ENCODE peak calls at places on chromosomes 6 and 20, in nine cellular contexts. X, M, G, A, J, E, T, V and I are unnamed samples.

GRCh38 chr6:139533573-139534471 is 159.4 kb upstream of the CITED2 start:
- DNase-seq in X (no peak), M (peak), G (no peak), A (peak), J (peak), E (no peak), T (no peak), V (peak), I (peak)

GRCh38 chr6:169212897-169213813 is 40.5 kb downstream of the THBS2 start:
- DNase-seq in X (peak), M (peak), G (peak), A (peak), J (peak), E (peak), T (peak), V (peak), I (no peak)

GRCh38 chr6:169189227-169189626 is 64.4 kb downstream of the THBS2 start:
- DNase-seq in X (no peak), M (no peak), G (no peak), A (no peak), J (no peak), E (no peak), T (no peak), V (no peak), I (no peak)

GRCh38 chr6:118400582-118400981 is 147.5 kb upstream of the PLN start:
- DNase-seq in X (no peak), M (no peak), G (no peak), A (no peak), J (no peak), E (no peak), T (no peak), V (no peak), I (no peak)

GRCh38 chr20:36847009-36847709 is 28.8 kb upstream of the TLDC2 start:
- DNase-seq in X (no peak), M (peak), G (peak), A (peak), J (no peak), E (peak), T (peak), V (peak), I (no peak)

GRCh38 chr20:62627901-62628612 is 14.2 kb upstream of the SLCO4A1 start:
- DNase-seq in X (no peak), M (no peak), G (no peak), A (no peak), J (no peak), E (no peak), T (no peak), V (peak), I (no peak)

GRCh38 chr6:40349566-40350192 is 237.5 kb downstream of the LRFN2 start:
- DNase-seq in X (no peak), M (no peak), G (no peak), A (no peak), J (no peak), E (no peak), T (no peak), V (no peak), I (no peak)

GRCh38 chr6:111758608-111759293 is 114.5 kb downstream of the FYN start:
- DNase-seq in X (no peak), M (no peak), G (no peak), A (no peak), J (no peak), E (no peak), T (no peak), V (no peak), I (no peak)

GRCh38 chr20:14853079-14853478 is 515.7 kb upstream of the FLRT3 start:
- DNase-seq in X (no peak), M (no peak), G (no peak), A (no peak), J (no peak), E (no peak), T (no peak), V (no peak), I (no peak)

GRCh38 chr6:37320649-37321048 is 33.1 kb upstream of the RNF8 start:
- DNase-seq in X (no peak), M (peak), G (no peak), A (no peak), J (no peak), E (no peak), T (no peak), V (no peak), I (no peak)

GRCh38 chr6:134240664-134241431 is 77.1 kb downstream of the SGK1 start:
- DNase-seq in X (no peak), M (no peak), G (peak), A (no peak), J (no peak), E (peak), T (no peak), V (no peak), I (no peak)

GRCh38 chr20:699811-700338 is 24.3 kb upstream of the SCRT2 start:
- DNase-seq in X (peak), M (peak), G (peak), A (no peak), J (no peak), E (peak), T (no peak), V (no peak), I (no peak)

GRCh38 chr6:114987281-114987680 is 644.5 kb upstream of the HS3ST5 start:
- DNase-seq in X (no peak), M (no peak), G (no peak), A (no peak), J (no peak), E (no peak), T (no peak), V (no peak), I (no peak)

GRCh38 chr6:16104624-16105023 is 24.3 kb upstream of the MYLIP start:
- DNase-seq in X (no peak), M (no peak), G (no peak), A (no peak), J (no peak), E (no peak), T (no peak), V (no peak), I (no peak)

GRCh38 chr6:105097288-105097687 is 82.5 kb downstream of the POPDC3 start:
- DNase-seq in X (no peak), M (no peak), G (no peak), A (no peak), J (no peak), E (no peak), T (no peak), V (no peak), I (no peak)

GRCh38 chr6:39695447-39695846 is 29.8 kb downstream of the KIF6 start:
- DNase-seq in X (no peak), M (no peak), G (no peak), A (no peak), J (no peak), E (no peak), T (no peak), V (no peak), I (no peak)

GRCh38 chr6:115467726-115468125 is 593.0 kb downstream of the FRK start:
- DNase-seq in X (no peak), M (no peak), G (no peak), A (no peak), J (no peak), E (no peak), T (no peak), V (no peak), I (no peak)

GRCh38 chr6:6366778-6367177 is 46.3 kb upstream of the F13A1 start:
- DNase-seq in X (no peak), M (peak), G (no peak), A (no peak), J (no peak), E (no peak), T (no peak), V (no peak), I (no peak)

GRCh38 chr6:44193307-44193910 is 23.3 kb upstream of the MYMX start:
- DNase-seq in X (no peak), M (no peak), G (no peak), A (no peak), J (no peak), E (no peak), T (no peak), V (no peak), I (no peak)

GRCh38 chr6:128438311-128438916 is 82.0 kb downstream of the PTPRK start:
- DNase-seq in X (no peak), M (no peak), G (peak), A (no peak), J (peak), E (peak), T (no peak), V (no peak), I (no peak)

GRCh38 chr6:110530671-110531070 is 54.3 kb upstream of the SLC22A16 start:
- DNase-seq in X (no peak), M (no peak), G (no peak), A (no peak), J (no peak), E (no peak), T (no peak), V (no peak), I (no peak)

GRCh38 chr6:75337805-75338204 is 53.2 kb upstream of the TMEM30A start:
- DNase-seq in X (no peak), M (no peak), G (no peak), A (no peak), J (peak), E (no peak), T (no peak), V (no peak), I (no peak)

GRCh38 chr6:108157234-108157971 is 8.4 kb upstream of the NR2E1 start:
- DNase-seq in X (no peak), M (no peak), G (no peak), A (no peak), J (no peak), E (no peak), T (no peak), V (no peak), I (no peak)

GRCh38 chr6:72674842-72675241 is 53.0 kb downstream of the KCNQ5 start:
- DNase-seq in X (no peak), M (no peak), G (no peak), A (no peak), J (no peak), E (no peak), T (no peak), V (no peak), I (no peak)

GRCh38 chr6:33161354-33162320 is 30.6 kb downstream of the COL11A2 start:
- DNase-seq in X (no peak), M (peak), G (peak), A (no peak), J (peak), E (peak), T (peak), V (peak), I (no peak)

GRCh38 chr6:7112741-7113313 is 5.1 kb downstream of the RREB1 start:
- DNase-seq in X (no peak), M (peak), G (peak), A (no peak), J (no peak), E (no peak), T (no peak), V (no peak), I (no peak)

GRCh38 chr6:166998256-166999144 is 697 bp upstream of the CEP43 start:
- DNase-seq in X (no peak), M (no peak), G (peak), A (no peak), J (peak), E (peak), T (peak), V (peak), I (no peak)

GRCh38 chr6:34451192-34451591 is 14.7 kb upstream of the PACSIN1 start:
- DNase-seq in X (no peak), M (no peak), G (no peak), A (no peak), J (no peak), E (no peak), T (no peak), V (no peak), I (no peak)

GRCh38 chr20:31517373-31517772 is 3.1 kb downstream of the HM13 start:
- DNase-seq in X (peak), M (no peak), G (peak), A (no peak), J (peak), E (peak), T (no peak), V (peak), I (peak)

GRCh38 chr20:63269724-63270123 is 2.9 kb upstream of the ARFGAP1 start:
- DNase-seq in X (no peak), M (no peak), G (no peak), A (no peak), J (no peak), E (no peak), T (no peak), V (no peak), I (no peak)

GRCh38 chr6:160238786-160239751 is 19.6 kb downstream of the SLC22A2 start:
- DNase-seq in X (no peak), M (no peak), G (no peak), A (no peak), J (no peak), E (no peak), T (no peak), V (peak), I (no peak)

GRCh38 chr6:122645256-122645655 is 35.1 kb downstream of the PKIB start:
- DNase-seq in X (no peak), M (no peak), G (no peak), A (no peak), J (no peak), E (no peak), T (no peak), V (no peak), I (no peak)

GRCh38 chr20:46810442-46811327 is 84.0 kb upstream of the EYA2 start:
- DNase-seq in X (no peak), M (no peak), G (no peak), A (no peak), J (no peak), E (no peak), T (no peak), V (no peak), I (no peak)

GRCh38 chr20:46816916-46817638 is 77.6 kb upstream of the EYA2 start:
- DNase-seq in X (no peak), M (no peak), G (no peak), A (no peak), J (no peak), E (no peak), T (no peak), V (no peak), I (no peak)

GRCh38 chr20:46816097-46816496 is 78.5 kb upstream of the EYA2 start:
- DNase-seq in X (no peak), M (no peak), G (no peak), A (no peak), J (no peak), E (no peak), T (no peak), V (no peak), I (no peak)

GRCh38 chr20:46811328-46812084 is 83.1 kb upstream of the EYA2 start:
- DNase-seq in X (no peak), M (no peak), G (no peak), A (no peak), J (no peak), E (no peak), T (no peak), V (no peak), I (no peak)

DNA sequence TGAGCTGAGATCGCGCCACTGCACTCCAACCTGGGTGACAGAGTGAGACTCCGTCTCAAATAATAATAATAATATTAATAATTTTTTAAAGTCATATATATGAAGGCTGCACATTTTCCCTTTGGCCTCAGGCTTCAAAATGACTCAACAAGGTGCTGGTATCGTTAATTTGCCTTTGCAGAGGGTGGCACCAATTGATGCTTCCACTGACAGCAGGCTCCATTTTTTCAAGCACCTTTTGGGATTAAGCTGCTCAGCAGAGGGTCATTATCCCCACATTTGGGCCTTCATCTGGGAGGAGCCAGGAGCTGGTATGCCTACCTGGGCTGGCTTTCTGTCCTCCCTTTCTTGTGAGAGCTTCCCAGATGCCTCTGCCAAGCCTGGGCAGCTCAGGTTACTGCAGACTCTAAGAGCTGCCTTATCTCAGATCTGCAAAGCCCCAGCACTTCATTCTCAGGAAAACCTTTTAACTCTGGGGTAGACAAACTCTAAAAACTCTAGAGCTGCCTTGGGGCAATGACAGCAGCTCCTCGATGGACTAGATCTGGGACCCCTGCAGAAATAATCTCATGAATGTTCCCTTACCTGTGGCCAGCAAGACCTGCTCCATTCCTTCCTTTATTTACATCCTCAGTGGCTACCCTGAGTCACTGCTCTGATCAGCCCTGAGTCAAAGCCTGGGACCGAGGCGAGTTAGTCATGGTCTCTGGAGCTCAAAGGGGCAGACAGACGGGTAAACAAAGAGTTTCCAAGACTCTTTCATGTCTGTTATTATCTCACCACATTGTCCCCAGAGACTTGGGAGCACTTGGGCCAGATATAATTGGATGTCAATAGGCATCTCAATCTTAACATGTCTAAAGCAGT is 80.0 kb upstream of the EYA2 start:
- DNase-seq in X (peak), M (peak), G (no peak), A (peak), J (no peak), E (no peak), T (no peak), V (peak), I (peak)
- H3K4me3 ChIP-seq in X (no peak), M (no peak), G (no peak), A (no peak), J (no peak), E (no peak), T (no peak), V (no peak), I (no peak)

GRCh38 chr6:228881-229651 is 63.2 kb upstream of the DUSP22 start:
- DNase-seq in X (no peak), M (no peak), G (no peak), A (no peak), J (no peak), E (no peak), T (no peak), V (no peak), I (no peak)

GRCh38 chr6:227812-228338 is 64.4 kb upstream of the DUSP22 start:
- DNase-seq in X (no peak), M (no peak), G (no peak), A (no peak), J (no peak), E (no peak), T (no peak), V (no peak), I (no peak)

GRCh38 chr6:225907-226306 is 66.4 kb upstream of the DUSP22 start:
- DNase-seq in X (no peak), M (no peak), G (no peak), A (no peak), J (no peak), E (no peak), T (no peak), V (no peak), I (no peak)

GRCh38 chr6:226516-227073 is 65.7 kb upstream of the DUSP22 start:
- DNase-seq in X (no peak), M (no peak), G (no peak), A (no peak), J (no peak), E (no peak), T (no peak), V (no peak), I (no peak)

GRCh38 chr6:227074-227782 is 65.1 kb upstream of the DUSP22 start:
- DNase-seq in X (no peak), M (no peak), G (no peak), A (no peak), J (no peak), E (no peak), T (no peak), V (peak), I (no peak)
- TF ChIP-seq CTCF in X (no peak), M (no peak), G (peak), A (no peak), J (no peak), E (no peak), T (peak), V (peak), I (no peak)

GRCh38 chr20:33893314-33893713 is 82.2 kb downstream of the CHMP4B start:
- DNase-seq in X (no peak), M (no peak), G (no peak), A (peak), J (no peak), E (no peak), T (no peak), V (peak), I (no peak)

GRCh38 chr20:33897313-33897912 is 86.3 kb downstream of the CHMP4B start:
- DNase-seq in X (no peak), M (no peak), G (no peak), A (no peak), J (no peak), E (no peak), T (no peak), V (no peak), I (no peak)

GRCh38 chr20:33894798-33895197 is 83.7 kb downstream of the CHMP4B start:
- DNase-seq in X (no peak), M (no peak), G (no peak), A (no peak), J (no peak), E (no peak), T (no peak), V (peak), I (no peak)

GRCh38 chr20:33899106-33899505 is 88.0 kb downstream of the CHMP4B start:
- DNase-seq in X (no peak), M (no peak), G (no peak), A (no peak), J (no peak), E (no peak), T (no peak), V (no peak), I (no peak)

DNA sequence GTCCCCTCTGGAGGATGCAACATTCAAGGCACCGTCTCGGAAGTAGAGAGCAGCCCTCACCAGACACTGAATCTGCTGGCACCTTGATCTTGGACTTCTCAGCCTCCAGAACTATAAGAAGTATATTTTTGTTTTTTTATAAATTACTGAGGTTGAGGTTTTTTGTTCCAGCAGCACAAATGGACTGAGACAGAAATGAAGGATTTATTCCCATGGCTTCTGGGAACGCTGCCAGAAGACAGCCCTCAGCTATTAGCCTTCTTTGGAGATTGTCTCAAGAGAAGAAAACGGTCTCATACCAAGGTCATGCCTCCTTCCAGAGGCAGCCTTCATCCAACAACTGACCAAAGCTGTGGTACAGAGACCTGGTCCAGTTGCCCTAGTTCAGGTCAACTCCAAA is 85.4 kb downstream of the CHMP4B start:
- DNase-seq in X (no peak), M (no peak), G (no peak), A (no peak), J (no peak), E (no peak), T (no peak), V (peak), I (no peak)
- H3K4me3 ChIP-seq in X (no peak), M (no peak), G (no peak), A (no peak), J (no peak), E (no peak), T (no peak), V (no peak), I (no peak)

DNA sequence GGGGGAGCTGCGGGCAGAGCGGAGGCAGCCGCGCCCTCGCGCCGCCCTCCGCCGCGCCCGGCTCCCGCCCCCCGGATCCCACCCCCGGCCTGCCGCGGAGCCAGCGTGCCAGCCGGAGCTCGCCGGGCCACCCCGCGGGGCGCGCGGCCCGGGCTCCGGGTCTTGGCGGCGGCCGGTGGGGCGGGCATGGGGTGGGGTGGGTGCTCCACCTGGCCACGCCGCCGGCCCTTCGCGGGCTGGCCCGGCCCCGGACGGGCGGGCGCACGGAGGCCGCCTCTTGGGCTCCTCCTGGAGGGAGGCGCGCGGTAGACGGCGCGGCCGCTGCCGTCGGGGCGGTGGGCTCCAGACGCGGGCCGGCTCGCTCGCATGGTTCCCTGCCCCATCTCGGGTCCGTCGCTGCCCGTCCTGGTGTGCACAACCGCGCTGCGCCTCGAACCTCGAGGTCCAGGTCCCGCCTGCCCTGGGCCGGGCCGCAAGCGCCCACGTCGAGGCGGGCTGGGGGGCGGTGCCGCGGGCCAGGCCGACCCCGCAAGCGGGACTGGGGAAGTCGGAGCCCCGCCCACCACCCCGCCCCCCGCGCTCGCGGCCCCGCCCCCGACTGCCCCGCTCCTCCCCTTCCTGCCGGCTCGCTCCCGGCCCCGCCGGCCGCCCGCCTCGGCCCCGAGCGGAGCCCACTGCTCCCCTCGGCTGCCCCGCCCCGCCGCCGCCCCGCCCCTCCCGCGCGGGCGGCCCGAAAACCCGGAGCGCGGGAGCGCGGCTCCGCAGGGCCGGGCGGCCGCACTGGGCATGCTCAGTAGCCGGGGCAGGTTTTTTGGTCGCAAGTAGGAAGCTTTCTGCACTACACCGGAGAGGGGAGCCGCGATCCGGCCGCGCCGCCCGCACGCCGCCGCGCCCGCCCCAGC is at the start of gene CDYL:
- DNase-seq in X (peak), M (peak), G (peak), A (peak), J (peak), E (peak), T (peak), V (peak), I (peak)
- TF ChIP-seq CTCF in X (no peak), M (no peak), G (peak), A (peak), J (no peak), E (peak), T (no peak), V (no peak), I (no peak)